ENCODE peak calls at places on chromosomes 3 and 15, in four cellular contexts. T, L, S and Q are unnamed samples.

GRCh38 chr15:87032291-87032690 is 952.6 kb downstream of the AGBL1 start:
- DNase-seq in T (no peak), L (no peak), S (no peak), Q (no peak)

GRCh38 chr15:100863406-100864198 is 16.0 kb upstream of the ALDH1A3 start:
- DNase-seq in T (no peak), L (peak), S (no peak), Q (peak)

GRCh38 chr15:53670701-53671100 is 88.8 kb downstream of the WDR72 start:
- DNase-seq in T (no peak), L (no peak), S (no peak), Q (no peak)

GRCh38 chr3:37862219-37862711 is 585 bp downstream of the CTDSPL start:
- DNase-seq in T (no peak), L (peak), S (no peak), Q (no peak)

GRCh38 chr15:40830884-40831283 is 2.4 kb upstream of the PPP1R14D start:
- DNase-seq in T (no peak), L (peak), S (no peak), Q (no peak)

GRCh38 chr15:54045397-54045796 is 67.2 kb downstream of the UNC13C start:
- DNase-seq in T (no peak), L (no peak), S (no peak), Q (no peak)

GRCh38 chr3:125137432-125138033 is 75.0 kb downstream of the SLC12A8 start:
- DNase-seq in T (peak), L (peak), S (no peak), Q (no peak)

GRCh38 chr15:44099671-44100070 is 95.4 kb downstream of the FRMD5 start:
- DNase-seq in T (no peak), L (no peak), S (no peak), Q (no peak)

GRCh38 chr3:72553298-72553697 is 294.9 kb downstream of the SHQ1 start:
- DNase-seq in T (no peak), L (no peak), S (no peak), Q (no peak)

GRCh38 chr3:15312550-15312949 is 19.8 kb downstream of the SH3BP5 start:
- DNase-seq in T (no peak), L (no peak), S (no peak), Q (no peak)

GRCh38 chr3:155281892-155282291 is 11.6 kb downstream of the STRIT1 start:
- DNase-seq in T (no peak), L (no peak), S (no peak), Q (no peak)

GRCh38 chr3:137854498-137855285 is 90.6 kb downstream of the SOX14 start:
- DNase-seq in T (no peak), L (no peak), S (no peak), Q (no peak)

GRCh38 chr15:52093539-52094502 is 18.8 kb downstream of the BCL2L10 start:
- DNase-seq in T (peak), L (peak), S (no peak), Q (no peak)

GRCh38 chr3:122074621-122075265 is 19.6 kb downstream of the CD86 start:
- DNase-seq in T (no peak), L (no peak), S (peak), Q (no peak)

GRCh38 chr3:57062119-57062631 is 1.7 kb downstream of the SPATA12 start:
- DNase-seq in T (peak), L (no peak), S (no peak), Q (peak)

GRCh38 chr15:82122754-82123400 is 77.1 kb upstream of the MEX3B start:
- DNase-seq in T (peak), L (peak), S (no peak), Q (no peak)

GRCh38 chr3:120062474-120062873 is 31.8 kb downstream of the GSK3B start:
- DNase-seq in T (no peak), L (peak), S (no peak), Q (no peak)

GRCh38 chr3:152961323-152961722 is 126.4 kb downstream of the P2RY1 start:
- DNase-seq in T (no peak), L (peak), S (no peak), Q (no peak)

GRCh38 chr3:69764861-69765260 is 25.6 kb downstream of the MITF start:
- DNase-seq in T (peak), L (no peak), S (no peak), Q (no peak)

GRCh38 chr3:88180398-88180999 is 30.7 kb downstream of the C3orf38 start:
- DNase-seq in T (peak), L (peak), S (no peak), Q (no peak)

GRCh38 chr3:30751610-30752299 is 142.7 kb downstream of the GADL1 start:
- DNase-seq in T (peak), L (peak), S (peak), Q (peak)

GRCh38 chr15:24862726-24863521 is 91.9 kb upstream of the SNRPN start:
- DNase-seq in T (no peak), L (no peak), S (no peak), Q (peak)

GRCh38 chr3:15269091-15269989 is 63.0 kb downstream of the SH3BP5 start:
- DNase-seq in T (peak), L (peak), S (peak), Q (peak)

GRCh38 chr3:102090646-102091045 is 241.3 kb downstream of the NFKBIZ start:
- DNase-seq in T (peak), L (peak), S (no peak), Q (no peak)

GRCh38 chr15:89482139-89482538 is 14.2 kb downstream of the RHCG start:
- DNase-seq in T (peak), L (no peak), S (no peak), Q (no peak)

GRCh38 chr3:112815981-112816380 is 30.7 kb downstream of the CD200R1L start:
- DNase-seq in T (no peak), L (no peak), S (no peak), Q (no peak)

GRCh38 chr3:4750306-4751056 is 228.8 kb upstream of the BHLHE40 start:
- DNase-seq in T (peak), L (no peak), S (no peak), Q (peak)

GRCh38 chr3:178325330-178325729 is 210.9 kb upstream of the KCNMB2 start:
- DNase-seq in T (no peak), L (peak), S (no peak), Q (no peak)

GRCh38 chr15:45307230-45307924 is 55.3 kb downstream of the SLC28A2 start:
- DNase-seq in T (peak), L (peak), S (no peak), Q (no peak)